ENCODE peak calls at places on chromosomes 7 and 10, in seven cellular contexts. N, Y, D, R, M, B and G are unnamed samples. For H3K4me1, the result is how much of the 10 kb centered on the place peaks cover.

GRCh38 chr10:70925377-70926214 is 37.2 kb upstream of the PCBD1 start:
- DNase-seq in N (peak), Y (peak), D (peak), R (peak), M (peak), B (peak), G (no peak)

GRCh38 chr7:95213148-95213547 is 111.2 kb downstream of the PON1 start:
- DNase-seq in N (no peak), Y (no peak), D (no peak), R (no peak), M (no peak), B (no peak), G (no peak)

GRCh38 chr10:27256790-27257189 is 16.2 kb upstream of the ACBD5 start:
- DNase-seq in N (no peak), Y (no peak), D (peak), R (no peak), M (peak), B (no peak), G (no peak)

GRCh38 chr7:28957822-28958234 is 302 bp downstream of the TRIL start:
- DNase-seq in N (no peak), Y (peak), D (peak), R (no peak), M (peak), B (no peak), G (no peak)

GRCh38 chr10:69685426-69685801 is 55.4 kb downstream of the FAM241B start:
- DNase-seq in N (no peak), Y (no peak), D (no peak), R (no peak), M (no peak), B (no peak), G (no peak)

GRCh38 chr10:127012769-127013152 is 107.5 kb downstream of the DOCK1 start:
- DNase-seq in N (peak), Y (no peak), D (no peak), R (no peak), M (no peak), B (peak), G (peak)

GRCh38 chr10:80173441-80173840 is 31.9 kb downstream of the ANXA11 start:
- DNase-seq in N (peak), Y (no peak), D (no peak), R (no peak), M (no peak), B (no peak), G (no peak)

GRCh38 chr10:119643306-119644214 is 7.6 kb upstream of the BAG3 start:
- DNase-seq in N (no peak), Y (no peak), D (no peak), R (no peak), M (no peak), B (no peak), G (no peak)

GRCh38 chr7:111255576-111255975 is 164.6 kb downstream of the LRRN3 start:
- DNase-seq in N (no peak), Y (no peak), D (no peak), R (no peak), M (no peak), B (no peak), G (no peak)

GRCh38 chr7:133190172-133190528 is 62.7 kb upstream of the EXOC4 start:
- DNase-seq in N (no peak), Y (no peak), D (no peak), R (no peak), M (no peak), B (no peak), G (no peak)

GRCh38 chr7:23074443-23075244 is 30.9 kb upstream of the KLHL7 start:
- DNase-seq in N (no peak), Y (no peak), D (no peak), R (no peak), M (no peak), B (no peak), G (no peak)

GRCh38 chr10:44991571-44991970 is 9.2 kb upstream of the ZNF22 start:
- DNase-seq in N (no peak), Y (no peak), D (no peak), R (peak), M (no peak), B (no peak), G (no peak)

GRCh38 chr7:66948480-66949109 is 27.6 kb downstream of the TMEM248 start:
- DNase-seq in N (no peak), Y (no peak), D (no peak), R (no peak), M (no peak), B (no peak), G (no peak)

GRCh38 chr7:69932034-69932628 is 333.9 kb downstream of the AUTS2 start:
- DNase-seq in N (no peak), Y (peak), D (peak), R (peak), M (peak), B (no peak), G (no peak)

GRCh38 chr10:95784279-95784913 is 28.4 kb downstream of the ENTPD1 start:
- DNase-seq in N (no peak), Y (no peak), D (no peak), R (no peak), M (no peak), B (no peak), G (no peak)

GRCh38 chr7:22944506-22944905 is 69.4 kb downstream of the HYCC1 start:
- DNase-seq in N (no peak), Y (no peak), D (no peak), R (no peak), M (no peak), B (no peak), G (no peak)

GRCh38 chr10:50651808-50652207 is 28.1 kb upstream of the SGMS1 start:
- DNase-seq in N (no peak), Y (no peak), D (no peak), R (no peak), M (no peak), B (no peak), G (no peak)

GRCh38 chr10:8600192-8600591 is 545.7 kb downstream of the GATA3 start:
- DNase-seq in N (no peak), Y (no peak), D (no peak), R (no peak), M (no peak), B (no peak), G (no peak)

GRCh38 chr10:804787-805634 is 115.5 kb upstream of the DIP2C start:
- DNase-seq in N (peak), Y (no peak), D (no peak), R (no peak), M (no peak), B (no peak), G (no peak)

GRCh38 chr7:123977081-123977480 is 52.0 kb downstream of the SPAM1 start:
- DNase-seq in N (no peak), Y (no peak), D (no peak), R (no peak), M (no peak), B (no peak), G (no peak)

GRCh38 chr7:117086788-117087187 is 133.5 kb downstream of the ST7 start:
- DNase-seq in N (no peak), Y (no peak), D (no peak), R (no peak), M (no peak), B (no peak), G (no peak)

GRCh38 chr10:131689954-131690669 is 210.7 kb upstream of the PPP2R2D start:
- DNase-seq in N (no peak), Y (no peak), D (no peak), R (no peak), M (no peak), B (no peak), G (peak)

GRCh38 chr7:100407285-100408180 is 21.0 kb downstream of the ZCWPW1 start:
- DNase-seq in N (no peak), Y (peak), D (peak), R (peak), M (peak), B (no peak), G (no peak)

GRCh38 chr10:13206546-13207443 is 27.4 kb downstream of the UCMA start:
- DNase-seq in N (no peak), Y (peak), D (peak), R (no peak), M (peak), B (no peak), G (no peak)

GRCh38 chr7:99083733-99084132 is 60.2 kb downstream of the SMURF1 start:
- DNase-seq in N (no peak), Y (no peak), D (no peak), R (no peak), M (no peak), B (no peak), G (no peak)

GRCh38 chr10:77244746-77245145 is 392.9 kb downstream of the KCNMA1 start:
- DNase-seq in N (no peak), Y (no peak), D (no peak), R (no peak), M (no peak), B (no peak), G (no peak)

GRCh38 chr10:116324951-116325635 is 845 bp downstream of the CCDC172 start:
- DNase-seq in N (no peak), Y (no peak), D (no peak), R (no peak), M (no peak), B (no peak), G (no peak)

GRCh38 chr10:80281784-80282505 is 7.5 kb downstream of the MAT1A start:
- DNase-seq in N (no peak), Y (no peak), D (no peak), R (no peak), M (no peak), B (no peak), G (no peak)

GRCh38 chr7:36037121-36037662 is 115.9 kb upstream of the EEPD1 start:
- DNase-seq in N (peak), Y (no peak), D (peak), R (peak), M (peak), B (peak), G (peak)

GRCh38 chr7:71308105-71308504 is 176.2 kb downstream of the GALNT17 start:
- DNase-seq in N (no peak), Y (peak), D (no peak), R (no peak), M (no peak), B (peak), G (no peak)

GRCh38 chr7:71300603-71301002 is 168.7 kb downstream of the GALNT17 start:
- DNase-seq in N (no peak), Y (no peak), D (no peak), R (no peak), M (no peak), B (no peak), G (no peak)

GRCh38 chr7:71298378-71298777 is 166.4 kb downstream of the GALNT17 start:
- DNase-seq in N (no peak), Y (no peak), D (no peak), R (no peak), M (no peak), B (no peak), G (no peak)

GRCh38 chr7:71301167-71301566 is 169.2 kb downstream of the GALNT17 start:
- DNase-seq in N (no peak), Y (no peak), D (no peak), R (no peak), M (no peak), B (no peak), G (no peak)

GRCh38 chr7:71303566-71303965 is 171.6 kb downstream of the GALNT17 start:
- DNase-seq in N (no peak), Y (no peak), D (no peak), R (no peak), M (no peak), B (no peak), G (no peak)
- H3K27ac ChIP-seq in N (no peak), Y (no peak), D (no peak), R (no peak), M (no peak), B (no peak), G (no peak)

GRCh38 chr7:151692721-151693120 is 173.0 kb upstream of the RHEB start:
- DNase-seq in N (peak), Y (no peak), D (no peak), R (no peak), M (no peak), B (peak), G (no peak)

GRCh38 chr7:151689196-151689971 is 169.7 kb upstream of the RHEB start:
- DNase-seq in N (peak), Y (no peak), D (no peak), R (no peak), M (no peak), B (peak), G (peak)

GRCh38 chr7:151690597-151690996 is 170.9 kb upstream of the RHEB start:
- DNase-seq in N (no peak), Y (no peak), D (no peak), R (no peak), M (no peak), B (no peak), G (no peak)

GRCh38 chr7:151693140-151693539 is 173.4 kb upstream of the RHEB start:
- DNase-seq in N (peak), Y (no peak), D (no peak), R (no peak), M (no peak), B (peak), G (no peak)

DNA sequence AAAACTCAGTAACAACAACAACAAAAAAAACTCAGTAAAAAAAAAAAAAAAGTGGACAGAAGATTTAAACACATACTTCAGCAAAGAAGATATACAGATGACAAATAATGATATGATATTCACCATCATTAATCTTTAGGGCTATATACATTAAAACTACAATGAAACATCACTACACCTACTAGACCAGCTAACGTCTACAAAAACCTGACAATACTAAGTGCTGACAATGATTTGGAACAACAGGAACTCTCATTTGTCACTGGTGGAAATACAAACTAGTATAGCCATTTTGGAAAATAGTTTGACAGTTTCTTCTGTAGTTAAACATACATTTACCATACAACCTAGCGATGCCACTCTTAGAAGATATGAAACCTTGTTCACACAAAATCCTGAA is 171.8 kb upstream of the RHEB start:
- DNase-seq in N (no peak), Y (no peak), D (no peak), R (no peak), M (no peak), B (no peak), G (no peak)
- H3K4me1 ChIP-seq in N (under half), Y (under half), D (under half), R (under half), M (under half), B (half or more), G (under half)

GRCh38 chr10:92239600-92240288 is 51.1 kb downstream of the CPEB3 start:
- DNase-seq in N (peak), Y (peak), D (peak), R (peak), M (peak), B (peak), G (peak)
- H3K27ac ChIP-seq in N (peak), Y (no peak), D (no peak), R (peak), M (peak), B (peak), G (peak)

GRCh38 chr7:77569514-77570232 is 32.6 kb downstream of the PTPN12 start:
- DNase-seq in N (no peak), Y (no peak), D (no peak), R (no peak), M (no peak), B (no peak), G (no peak)

GRCh38 chr7:77563275-77563674 is 26.2 kb downstream of the PTPN12 start:
- DNase-seq in N (no peak), Y (no peak), D (no peak), R (no peak), M (no peak), B (no peak), G (no peak)

GRCh38 chr7:77565917-77566316 is 28.8 kb downstream of the PTPN12 start:
- DNase-seq in N (no peak), Y (no peak), D (no peak), R (no peak), M (no peak), B (no peak), G (no peak)

GRCh38 chr7:77570330-77571011 is 33.4 kb downstream of the PTPN12 start:
- DNase-seq in N (no peak), Y (no peak), D (peak), R (no peak), M (no peak), B (no peak), G (no peak)

DNA sequence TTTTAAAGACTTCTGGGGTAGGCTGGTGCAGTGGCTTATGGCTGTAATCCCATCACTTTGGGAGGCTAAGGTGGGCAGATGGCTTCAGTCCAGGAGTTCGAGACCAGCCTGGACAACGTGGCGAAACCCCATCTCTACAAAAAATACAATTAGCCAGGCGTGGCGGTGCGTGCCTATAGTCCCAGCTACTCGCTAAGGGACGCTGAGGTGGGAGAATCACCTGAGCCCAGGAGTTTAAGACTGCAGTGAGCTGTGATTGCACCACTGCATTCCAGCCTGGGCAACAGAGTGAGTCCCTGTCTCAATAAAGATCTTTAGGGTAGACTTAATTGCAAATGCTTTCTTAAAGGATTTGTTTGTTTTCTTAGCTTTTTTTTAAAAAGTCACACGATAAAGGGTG is 29.3 kb downstream of the PTPN12 start:
- DNase-seq in N (no peak), Y (no peak), D (no peak), R (no peak), M (no peak), B (no peak), G (no peak)
- H3K4me1 ChIP-seq in N (under half), Y (under half), D (under half), R (half or more), M (under half), B (half or more), G (under half)

GRCh38 chr7:137073571-137074325 is 205.3 kb downstream of the CHRM2 start:
- DNase-seq in N (no peak), Y (no peak), D (no peak), R (no peak), M (no peak), B (no peak), G (no peak)

GRCh38 chr7:137069249-137069963 is 201.0 kb downstream of the CHRM2 start:
- DNase-seq in N (no peak), Y (peak), D (no peak), R (no peak), M (no peak), B (no peak), G (no peak)

GRCh38 chr7:137078781-137079180 is 210.3 kb downstream of the CHRM2 start:
- DNase-seq in N (no peak), Y (no peak), D (no peak), R (no peak), M (no peak), B (no peak), G (no peak)

DNA sequence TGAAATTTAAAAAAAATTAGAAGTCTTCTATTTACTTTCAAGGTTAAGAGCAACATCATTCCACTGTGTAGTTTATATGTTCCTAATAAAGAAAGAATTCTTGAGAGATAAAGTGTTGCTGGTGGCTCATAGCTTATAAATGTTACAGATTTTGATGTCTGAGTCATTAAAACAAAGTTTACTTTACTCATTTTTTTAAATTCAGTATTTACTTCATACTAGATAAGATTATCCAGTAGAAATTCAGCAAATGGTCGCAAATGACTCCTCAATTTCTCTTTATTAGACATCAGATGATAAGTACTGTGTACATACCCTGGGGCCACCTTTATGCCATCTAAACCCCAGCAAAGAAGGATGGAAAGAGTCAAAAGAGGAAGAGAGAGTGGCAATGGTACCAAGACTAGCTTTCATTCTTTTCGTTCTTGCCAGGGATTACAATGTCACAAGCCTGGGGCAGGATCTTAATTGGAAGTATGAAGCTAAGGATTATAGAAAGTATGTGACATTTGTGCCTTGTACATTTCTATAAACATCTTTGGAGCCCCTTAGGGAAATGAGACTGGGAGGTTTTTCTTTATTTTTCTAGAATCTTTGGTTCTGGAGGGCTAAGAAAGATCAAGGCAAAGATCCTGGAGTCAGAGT is 206.1 kb downstream of the CHRM2 start:
- DNase-seq in N (no peak), Y (no peak), D (no peak), R (no peak), M (no peak), B (no peak), G (no peak)
- H3K27ac ChIP-seq in N (no peak), Y (no peak), D (no peak), R (no peak), M (no peak), B (no peak), G (no peak)